ENCODE peak calls at places on chromosome 22, in seven cellular contexts. E is HFF-Myc, M is AG08395, H is left ventricle myocardium inferior, K is nephron progenitor cell, T is GM12865, P is mesenchymal stem cell. L is an unnamed sample.

GRCh38 chr22:20641919-20642579 is 131.9 kb upstream of the SERPIND1 start:
- DNase-seq in E (no peak), M (no peak), H (no peak), K (no peak), T (no peak), P (no peak), L (no peak)

GRCh38 chr22:47120399-47120798 is 357.9 kb downstream of the TBC1D22A start:
- DNase-seq in E (no peak), M (no peak), H (no peak), K (no peak), T (no peak), P (no peak), L (no peak)

GRCh38 chr22:44891293-44891747 is 118.5 kb downstream of the PHF21B start:
- DNase-seq in E (no peak), M (no peak), H (no peak), K (no peak), T (no peak), P (no peak), L (no peak)

GRCh38 chr22:43118024-43118849 is 7.7 kb downstream of the BIK start:
- DNase-seq in E (no peak), M (no peak), H (no peak), K (peak), T (no peak), P (no peak), L (no peak)

GRCh38 chr22:43007519-43008102 is 7.3 kb downstream of the PACSIN2 start:
- DNase-seq in E (no peak), M (peak), H (no peak), K (no peak), T (no peak), P (peak), L (no peak)

GRCh38 chr22:27107824-27108223 is 450.4 kb downstream of the MIAT start:
- DNase-seq in E (peak), M (peak), H (peak), K (no peak), T (no peak), P (peak), L (peak)

GRCh38 chr22:22508274-22509176 is at the start of gene ZNF280B:
- DNase-seq in E (peak), M (peak), H (peak), K (peak), T (peak), P (peak), L (peak)

GRCh38 chr22:18013436-18013835 is 10.9 kb downstream of the MICAL3 start:
- DNase-seq in E (no peak), M (no peak), H (no peak), K (no peak), T (no peak), P (no peak), L (no peak)

GRCh38 chr22:47851586-47851985 is 1089.1 kb downstream of the TBC1D22A start:
- DNase-seq in E (no peak), M (no peak), H (no peak), K (no peak), T (no peak), P (no peak), L (no peak)

GRCh38 chr22:19842386-19843106 is 12.1 kb downstream of the GNB1L start:
- DNase-seq in E (no peak), M (no peak), H (no peak), K (no peak), T (no peak), P (no peak), L (no peak)

GRCh38 chr22:36162127-36163034 is 1.8 kb upstream of the APOL3 start:
- DNase-seq in E (no peak), M (no peak), H (no peak), K (no peak), T (peak), P (no peak), L (no peak)

GRCh38 chr22:26568207-26568706 is 21.7 kb downstream of the TPST2 start:
- DNase-seq in E (no peak), M (no peak), H (no peak), K (peak), T (no peak), P (peak), L (no peak)

GRCh38 chr22:37804886-37805857 is 2.6 kb upstream of the GCAT start:
- DNase-seq in E (peak), M (peak), H (peak), K (peak), T (peak), P (peak), L (peak)

GRCh38 chr22:37273126-37273845 is 9.0 kb upstream of the CYTH4 start:
- DNase-seq in E (no peak), M (peak), H (no peak), K (no peak), T (peak), P (peak), L (peak)

GRCh38 chr22:36395922-36396321 is 8.2 kb upstream of the MYH9 start:
- DNase-seq in E (no peak), M (no peak), H (no peak), K (no peak), T (no peak), P (peak), L (no peak)

GRCh38 chr22:20991252-20992055 is 9.4 kb downstream of the LZTR1 start:
- DNase-seq in E (no peak), M (no peak), H (no peak), K (no peak), T (no peak), P (no peak), L (no peak)

GRCh38 chr22:43554259-43554636 is 142.4 kb downstream of the MPPED1 start:
- DNase-seq in E (no peak), M (no peak), H (no peak), K (no peak), T (no peak), P (no peak), L (no peak)

GRCh38 chr22:32587449-32587848 is 112.8 kb downstream of the FBXO7 start:
- DNase-seq in E (no peak), M (no peak), H (no peak), K (no peak), T (no peak), P (no peak), L (peak)

GRCh38 chr22:23831261-23831660 is 7.5 kb downstream of the DERL3 start:
- DNase-seq in E (no peak), M (no peak), H (no peak), K (no peak), T (no peak), P (no peak), L (no peak)

GRCh38 chr22:32411388-32411787 is 659 bp downstream of the RTCB start:
- DNase-seq in E (no peak), M (peak), H (no peak), K (no peak), T (peak), P (peak), L (no peak)

GRCh38 chr22:21032037-21032842 is at the start of gene SLC7A4:
- DNase-seq in E (no peak), M (no peak), H (no peak), K (peak), T (no peak), P (no peak), L (no peak)

GRCh38 chr22:19036523-19037273 is 85.5 kb downstream of the DGCR2 start:
- DNase-seq in E (no peak), M (no peak), H (no peak), K (no peak), T (no peak), P (peak), L (no peak)

GRCh38 chr22:37226087-37226486 is 13.8 kb upstream of the SSTR3 start:
- DNase-seq in E (no peak), M (no peak), H (no peak), K (no peak), T (no peak), P (no peak), L (peak)

GRCh38 chr22:24379536-24379935 is 47.9 kb upstream of the ADORA2A start:
- DNase-seq in E (no peak), M (no peak), H (no peak), K (no peak), T (no peak), P (no peak), L (no peak)

GRCh38 chr22:19457828-19458428 is 10.4 kb upstream of the C22orf39 start:
- DNase-seq in E (no peak), M (no peak), H (no peak), K (no peak), T (no peak), P (no peak), L (no peak)

GRCh38 chr22:33600113-33600512 is 320.2 kb downstream of the LARGE1 start:
- DNase-seq in E (no peak), M (no peak), H (no peak), K (no peak), T (no peak), P (no peak), L (no peak)

GRCh38 chr22:22167791-22168189 is 76.8 kb upstream of the VPREB1 start:
- DNase-seq in E (no peak), M (no peak), H (no peak), K (no peak), T (peak), P (no peak), L (no peak)

GRCh38 chr22:29758959-29759358 is 7.8 kb downstream of the ZMAT5 start:
- DNase-seq in E (no peak), M (no peak), H (no peak), K (no peak), T (no peak), P (no peak), L (no peak)

GRCh38 chr22:37965940-37966664 is 12.6 kb downstream of the POLR2F start:
- DNase-seq in E (no peak), M (no peak), H (no peak), K (no peak), T (no peak), P (no peak), L (no peak)

GRCh38 chr22:37021710-37022482 is 2.4 kb downstream of the MPST start:
- DNase-seq in E (no peak), M (peak), H (peak), K (peak), T (peak), P (peak), L (peak)

GRCh38 chr22:42303304-42304020 is 33.0 kb upstream of the TCF20 start:
- DNase-seq in E (no peak), M (no peak), H (no peak), K (no peak), T (no peak), P (no peak), L (no peak)

GRCh38 chr22:17268501-17269223 is 49.4 kb upstream of the ADA2 start:
- DNase-seq in E (no peak), M (no peak), H (no peak), K (no peak), T (peak), P (no peak), L (no peak)

GRCh38 chr22:50695421-50696250 is 23.0 kb downstream of the SHANK3 start:
- DNase-seq in E (no peak), M (no peak), H (no peak), K (no peak), T (no peak), P (no peak), L (peak)

GRCh38 chr22:27151407-27151806 is 494.0 kb downstream of the MIAT start:
- DNase-seq in E (no peak), M (no peak), H (no peak), K (no peak), T (no peak), P (no peak), L (no peak)

GRCh38 chr22:42799462-42800405 is 57.3 kb downstream of the ARFGAP3 start:
- DNase-seq in E (no peak), M (no peak), H (no peak), K (no peak), T (no peak), P (no peak), L (no peak)

L was measured in right cardiac atrium.